ENCODE peak calls at places on chromosome 14, in nine cellular contexts. E, S, Y, D, K, J, A, O and U are unnamed samples.

GRCh38 chr14:36773136-36773540 is 111.5 kb downstream of the PAX9 start:
- DNase-seq in E (no peak), S (no peak), Y (no peak), D (no peak), K (no peak), J (peak; percentile 48), A (no peak), O (no peak), U (no peak)

GRCh38 chr14:58297762-58298476 is 436 bp upstream of the ARID4A start:
- DNase-seq in E (peak; percentile 96), S (peak; percentile 99), Y (peak; percentile 97), D (peak; percentile 99), K (peak; percentile 98), J (peak; percentile 100), A (peak; percentile 98), O (peak; percentile 99), U (peak; percentile 100)

GRCh38 chr14:81220767-81221578 is at the start of gene GTF2A1:
- DNase-seq in E (peak; percentile 97), S (peak; percentile 95), Y (peak; percentile 93), D (peak; percentile 96), K (peak; percentile 96), J (peak; percentile 95), A (peak; percentile 95), O (peak; percentile 97), U (peak; percentile 77)

GRCh38 chr14:91417983-91418386 is 365 bp upstream of the CCDC88C start:
- DNase-seq in E (peak; percentile 82), S (no peak), Y (peak; percentile 64), D (peak; percentile 52), K (peak; percentile 61), J (no peak), A (no peak), O (peak; percentile 72), U (no peak)

GRCh38 chr14:54555651-54556050 is 11.3 kb upstream of the SAMD4A start:
- DNase-seq in E (no peak), S (no peak), Y (no peak), D (no peak), K (no peak), J (no peak), A (no peak), O (no peak), U (no peak)

GRCh38 chr14:27367345-27367744 is 769.5 kb upstream of the NOVA1 start:
- DNase-seq in E (no peak), S (no peak), Y (no peak), D (no peak), K (no peak), J (no peak), A (no peak), O (no peak), U (no peak)

GRCh38 chr14:55107766-55108554 is 21.1 kb upstream of the LGALS3 start:
- DNase-seq in E (no peak), S (peak; percentile 90), Y (no peak), D (peak; percentile 43), K (peak; percentile 80), J (peak; percentile 90), A (peak; percentile 88), O (peak; percentile 91), U (peak; percentile 84)

GRCh38 chr14:31465113-31465512 is 7.8 kb upstream of the DTD2 start:
- DNase-seq in E (no peak), S (no peak), Y (no peak), D (no peak), K (no peak), J (no peak), A (no peak), O (no peak), U (no peak)

GRCh38 chr14:105197274-105197673 is 16.2 kb upstream of the NUDT14 start:
- DNase-seq in E (no peak), S (peak; percentile 72), Y (no peak), D (no peak), K (no peak), J (peak; percentile 31), A (no peak), O (no peak), U (no peak)

GRCh38 chr14:70706177-70706576 is 64.5 kb downstream of the TTC9 start:
- DNase-seq in E (no peak), S (no peak), Y (no peak), D (no peak), K (no peak), J (no peak), A (no peak), O (no peak), U (no peak)

GRCh38 chr14:26846388-26846787 is 248.6 kb upstream of the NOVA1 start:
- DNase-seq in E (no peak), S (no peak), Y (no peak), D (no peak), K (no peak), J (no peak), A (no peak), O (no peak), U (no peak)

GRCh38 chr14:104688755-104689619 is at the start of gene INF2:
- DNase-seq in E (peak; percentile 66), S (peak; percentile 69), Y (peak; percentile 46), D (peak; percentile 75), K (peak; percentile 72), J (peak; percentile 57), A (peak; percentile 65), O (peak; percentile 84), U (no peak)

GRCh38 chr14:50560929-50561280 is 960 bp downstream of the ATL1 start:
- DNase-seq in E (peak; percentile 26), S (peak; percentile 86), Y (peak; percentile 43), D (peak; percentile 73), K (peak; percentile 74), J (peak; percentile 84), A (peak; percentile 74), O (peak; percentile 75), U (no peak)

GRCh38 chr14:101151226-101151929 is 247.9 kb upstream of the RTL1 start:
- DNase-seq in E (no peak), S (no peak), Y (no peak), D (no peak), K (no peak), J (peak; percentile 11), A (no peak), O (no peak), U (no peak)

GRCh38 chr14:21894003-21894897 is 220.6 kb upstream of the OR4E1 start:
- DNase-seq in E (no peak), S (no peak), Y (peak; percentile 49), D (peak; percentile 22), K (peak; percentile 38), J (no peak), A (no peak), O (peak; percentile 51), U (no peak)
- TF ChIP-seq CTCF in E (peak; percentile 49), S (no peak), Y (peak; percentile 50), D (peak; percentile 55), K (no peak), J (peak; percentile 41), A (no peak), O (no peak), U (peak; percentile 39)

DNA sequence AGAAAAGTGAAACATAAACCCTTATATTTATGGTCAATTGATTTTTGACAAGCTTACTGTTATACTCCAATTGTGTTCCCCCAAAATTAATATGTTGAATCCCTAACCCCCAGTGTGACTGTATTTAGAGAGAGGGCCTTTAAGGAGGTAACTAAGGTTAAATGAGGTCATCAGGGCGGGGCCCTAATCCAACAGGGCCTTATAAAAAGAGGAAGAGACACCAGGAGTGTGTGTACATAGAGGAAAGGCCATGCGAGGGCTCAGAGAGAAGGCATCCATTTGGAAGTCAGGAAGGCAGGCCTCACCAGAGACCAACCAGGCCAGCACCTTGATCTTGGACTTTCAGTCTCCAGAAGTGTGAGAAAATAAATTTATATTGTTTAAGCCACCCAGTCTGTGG is 6.5 kb upstream of the VTI1B start:
- DNase-seq in E (no peak), S (no peak), Y (no peak), D (no peak), K (no peak), J (no peak), A (no peak), O (no peak), U (no peak)
- H3K36me3 ChIP-seq in E (peaks cover 2% of the 10 kb centered on the region), S (peaks cover 38% of the 10 kb centered on the region), Y (peaks cover 16% of the 10 kb centered on the region), D (peaks cover 73% of the 10 kb centered on the region), K (peaks cover 85% of the 10 kb centered on the region), J (peaks cover 36% of the 10 kb centered on the region), A (peaks cover 38% of the 10 kb centered on the region), O (no peaks in the 10 kb centered on the region), U (no peaks in the 10 kb centered on the region)

GRCh38 chr14:102189858-102190257 is 50.2 kb downstream of the WDR20 start:
- DNase-seq in E (no peak), S (no peak), Y (no peak), D (no peak), K (no peak), J (no peak), A (no peak), O (no peak), U (no peak)
- H3K4me3 ChIP-seq in E (no peak overlapping the region), S (no peak overlapping the region), Y (no peak overlapping the region), D (no peak overlapping the region), K (no peak overlapping the region), J (no peak overlapping the region), A (no peak overlapping the region), O (no peak overlapping the region), U (no peak overlapping the region)

GRCh38 chr14:94498215-94498614 is 11.1 kb downstream of the SERPINA12 start:
- DNase-seq in E (no peak), S (no peak), Y (no peak), D (no peak), K (no peak), J (no peak), A (no peak), O (no peak), U (no peak)
- TF ChIP-seq CTCF in E (no peak), S (no peak), Y (no peak), D (no peak), K (no peak), J (no peak), A (no peak), O (no peak), U (no peak)

GRCh38 chr14:96843137-96843536 is 46.0 kb downstream of the VRK1 start:
- DNase-seq in E (no peak), S (no peak), Y (no peak), D (no peak), K (no peak), J (no peak), A (no peak), O (no peak), U (no peak)

GRCh38 chr14:96839251-96839650 is 42.1 kb downstream of the VRK1 start:
- DNase-seq in E (no peak), S (no peak), Y (no peak), D (no peak), K (no peak), J (no peak), A (no peak), O (no peak), U (no peak)

GRCh38 chr14:96838449-96838848 is 41.3 kb downstream of the VRK1 start:
- DNase-seq in E (no peak), S (no peak), Y (no peak), D (no peak), K (no peak), J (no peak), A (no peak), O (no peak), U (no peak)
- H3K36me3 ChIP-seq in E (peaks cover 2% of the 10 kb centered on the region), S (peaks cover 22% of the 10 kb centered on the region), Y (no peaks in the 10 kb centered on the region), D (peaks cover 26% of the 10 kb centered on the region), K (peaks cover 47% of the 10 kb centered on the region), J (peaks cover 5% of the 10 kb centered on the region), A (no peaks in the 10 kb centered on the region), O (no peaks in the 10 kb centered on the region), U (no peaks in the 10 kb centered on the region)